ENCODE peak calls at places on chromosomes 13 and 19, in nine cellular contexts. P is stimulated activated CD4-positive, alpha-beta T cell treated with anti-CD3 and anti-CD28 coated beads, Interleukin-12 subunit alpha, Interleukin-12 subunit beta, amount 100 ng/mL, for 4 hours; D is heart left ventricle; U is activated naive CD4-positive, alpha-beta T cell treated with anti-CD3 and anti-CD28 coated beads for 36 hours; Z is body of pancreas; T is GDM1; Y is Calu3; F is tibial artery; O is coronary artery. L is an unnamed sample.

GRCh38 chr13:50580684-50581305 is 262.7 kb downstream of the DLEU7 start:
- DNase-seq in P (no peak), D (peak), U (no peak), Z (no peak), T (no peak), Y (no peak), F (no peak), O (no peak), L (no peak)

GRCh38 chr13:107375701-107376350 is 807.9 kb upstream of the ARGLU1 start:
- DNase-seq in P (no peak), D (no peak), U (no peak), Z (no peak), T (no peak), Y (no peak), F (no peak), O (no peak), L (no peak)

GRCh38 chr13:20882206-20882605 is 20.3 kb downstream of the XPO4 start:
- DNase-seq in P (no peak), D (no peak), U (no peak), Z (no peak), T (no peak), Y (no peak), F (no peak), O (no peak), L (no peak)

GRCh38 chr13:47175172-47175806 is 278.4 kb upstream of the HTR2A start:
- DNase-seq in P (no peak), D (no peak), U (no peak), Z (no peak), T (peak), Y (no peak), F (no peak), O (no peak), L (no peak)

GRCh38 chr13:49731766-49732165 is 40.5 kb upstream of the EBPL start:
- DNase-seq in P (no peak), D (no peak), U (no peak), Z (no peak), T (no peak), Y (no peak), F (no peak), O (no peak), L (no peak)

GRCh38 chr19:18137242-18137641 is 15.7 kb upstream of the PIK3R2 start:
- DNase-seq in P (no peak), D (no peak), U (no peak), Z (no peak), T (no peak), Y (no peak), F (no peak), O (no peak), L (no peak)

GRCh38 chr13:20400774-20401173 is 124.9 kb downstream of the CRYL1 start:
- DNase-seq in P (no peak), D (no peak), U (no peak), Z (no peak), T (peak), Y (no peak), F (no peak), O (peak), L (no peak)

GRCh38 chr19:42250666-42251531 is 4.0 kb downstream of the ERF start:
- DNase-seq in P (no peak), D (peak), U (peak), Z (peak), T (no peak), Y (no peak), F (peak), O (peak), L (no peak)

GRCh38 chr19:7916137-7916907 is 1.7 kb downstream of the TGFBR3L start:
- DNase-seq in P (peak), D (no peak), U (peak), Z (no peak), T (no peak), Y (peak), F (no peak), O (no peak), L (peak)

GRCh38 chr19:23310729-23311211 is 60.6 kb upstream of the ZNF724 start:
- DNase-seq in P (no peak), D (no peak), U (no peak), Z (no peak), T (no peak), Y (no peak), F (no peak), O (no peak), L (no peak)

GRCh38 chr19:38004505-38005223 is 97.7 kb downstream of the SIPA1L3 start:
- DNase-seq in P (no peak), D (peak), U (peak), Z (peak), T (peak), Y (peak), F (peak), O (peak), L (peak)

GRCh38 chr19:39104104-39104708 is 20.0 kb downstream of the ACP7 start:
- DNase-seq in P (no peak), D (no peak), U (no peak), Z (no peak), T (no peak), Y (no peak), F (no peak), O (no peak), L (no peak)

GRCh38 chr19:51830263-51830662 is 35.3 kb downstream of the FPR3 start:
- DNase-seq in P (no peak), D (no peak), U (no peak), Z (no peak), T (peak), Y (no peak), F (no peak), O (no peak), L (no peak)

GRCh38 chr19:5005096-5005495 is 36.2 kb downstream of the KDM4B start:
- DNase-seq in P (no peak), D (no peak), U (no peak), Z (no peak), T (no peak), Y (no peak), F (no peak), O (no peak), L (no peak)

L was measured in germinal center.